ENCODE peak calls at places on chromosomes 2 and 18, in ten cellular contexts. One of them, this sample, is unnamed.

GRCh38 chr2:133541376-133541775 is 26.9 kb downstream of the NCKAP5 start:
- DNase-seq in GM23248: no peak
- DNase-seq in sigmoid colon: no peak
- DNase-seq in IMR-90: peak
- DNase-seq in stimulated activated CD4-positive, alpha-beta T cell treated with anti-CD3 and anti-CD28 coated beads, Interleukin-1b, Interleukin-23, amount 100 ng/mL, for 24 hours: no peak
- DNase-seq in mammary epithelial cell: no peak
- DNase-seq in NCI-H748 treated with DMSO at 0.1 percent for 48 hours: no peak
- DNase-seq in activated naive CD4-positive, alpha-beta T cell treated with Interleukin-2 at 50 U/mL for 16 hours: no peak
- DNase-seq in AG08396: no peak
- DNase-seq in substantia nigra: no peak
- DNase-seq in this sample: no peak

GRCh38 chr2:229686122-229686919 is 28.0 kb downstream of the DNER start:
- DNase-seq in GM23248: no peak
- DNase-seq in IMR-90: no peak
- DNase-seq in stimulated activated CD4-positive, alpha-beta T cell treated with anti-CD3 and anti-CD28 coated beads, Interleukin-1b, Interleukin-23, amount 100 ng/mL, for 24 hours: no peak
- DNase-seq in NCI-H748 treated with DMSO at 0.1 percent for 48 hours: peak
- DNase-seq in AG08396: no peak
- DNase-seq in activated naive CD4-positive, alpha-beta T cell treated with Interleukin-2 at 50 U/mL for 16 hours: no peak
- DNase-seq in substantia nigra: no peak
- DNase-seq in mammary epithelial cell: no peak
- DNase-seq in sigmoid colon: no peak
- DNase-seq in this sample: no peak

GRCh38 chr2:120916446-120916845 is 180.8 kb downstream of the GLI2 start:
- DNase-seq in mammary epithelial cell: no peak
- DNase-seq in AG08396: no peak
- DNase-seq in IMR-90: no peak
- DNase-seq in substantia nigra: no peak
- DNase-seq in stimulated activated CD4-positive, alpha-beta T cell treated with anti-CD3 and anti-CD28 coated beads, Interleukin-1b, Interleukin-23, amount 100 ng/mL, for 24 hours: no peak
- DNase-seq in activated naive CD4-positive, alpha-beta T cell treated with Interleukin-2 at 50 U/mL for 16 hours: no peak
- DNase-seq in NCI-H748 treated with DMSO at 0.1 percent for 48 hours: no peak
- DNase-seq in sigmoid colon: no peak
- DNase-seq in GM23248: no peak
- DNase-seq in this sample: no peak

GRCh38 chr2:190121971-190122370 is 59.4 kb upstream of the MSTN start:
- DNase-seq in mammary epithelial cell: no peak
- DNase-seq in NCI-H748 treated with DMSO at 0.1 percent for 48 hours: no peak
- DNase-seq in GM23248: peak
- DNase-seq in IMR-90: peak
- DNase-seq in AG08396: no peak
- DNase-seq in substantia nigra: no peak
- DNase-seq in stimulated activated CD4-positive, alpha-beta T cell treated with anti-CD3 and anti-CD28 coated beads, Interleukin-1b, Interleukin-23, amount 100 ng/mL, for 24 hours: no peak
- DNase-seq in sigmoid colon: no peak
- DNase-seq in activated naive CD4-positive, alpha-beta T cell treated with Interleukin-2 at 50 U/mL for 16 hours: no peak
- DNase-seq in this sample: no peak

GRCh38 chr18:76980663-76981387 is 151.8 kb downstream of the MBP start:
- DNase-seq in AG08396: no peak
- DNase-seq in activated naive CD4-positive, alpha-beta T cell treated with Interleukin-2 at 50 U/mL for 16 hours: no peak
- DNase-seq in substantia nigra: no peak
- DNase-seq in GM23248: no peak
- DNase-seq in stimulated activated CD4-positive, alpha-beta T cell treated with anti-CD3 and anti-CD28 coated beads, Interleukin-1b, Interleukin-23, amount 100 ng/mL, for 24 hours: no peak
- DNase-seq in mammary epithelial cell: no peak
- DNase-seq in IMR-90: no peak
- DNase-seq in sigmoid colon: no peak
- DNase-seq in NCI-H748 treated with DMSO at 0.1 percent for 48 hours: no peak
- DNase-seq in this sample: no peak

GRCh38 chr2:210762604-210763588 is 206.5 kb downstream of the CPS1 start:
- DNase-seq in sigmoid colon: no peak
- DNase-seq in substantia nigra: no peak
- DNase-seq in IMR-90: no peak
- DNase-seq in mammary epithelial cell: no peak
- DNase-seq in AG08396: no peak
- DNase-seq in NCI-H748 treated with DMSO at 0.1 percent for 48 hours: no peak
- DNase-seq in GM23248: no peak
- DNase-seq in activated naive CD4-positive, alpha-beta T cell treated with Interleukin-2 at 50 U/mL for 16 hours: no peak
- DNase-seq in stimulated activated CD4-positive, alpha-beta T cell treated with anti-CD3 and anti-CD28 coated beads, Interleukin-1b, Interleukin-23, amount 100 ng/mL, for 24 hours: no peak
- DNase-seq in this sample: no peak

GRCh38 chr2:6657872-6658271 is 207.8 kb downstream of the CMPK2 start:
- DNase-seq in sigmoid colon: no peak
- DNase-seq in substantia nigra: no peak
- DNase-seq in IMR-90: no peak
- DNase-seq in stimulated activated CD4-positive, alpha-beta T cell treated with anti-CD3 and anti-CD28 coated beads, Interleukin-1b, Interleukin-23, amount 100 ng/mL, for 24 hours: no peak
- DNase-seq in GM23248: peak
- DNase-seq in NCI-H748 treated with DMSO at 0.1 percent for 48 hours: no peak
- DNase-seq in mammary epithelial cell: no peak
- DNase-seq in activated naive CD4-positive, alpha-beta T cell treated with Interleukin-2 at 50 U/mL for 16 hours: no peak
- DNase-seq in AG08396: no peak
- DNase-seq in this sample: no peak

GRCh38 chr2:241150660-241151530 is 628 bp downstream of the PPP1R7 start:
- DNase-seq in sigmoid colon: no peak
- DNase-seq in IMR-90: peak
- DNase-seq in activated naive CD4-positive, alpha-beta T cell treated with Interleukin-2 at 50 U/mL for 16 hours: no peak
- DNase-seq in stimulated activated CD4-positive, alpha-beta T cell treated with anti-CD3 and anti-CD28 coated beads, Interleukin-1b, Interleukin-23, amount 100 ng/mL, for 24 hours: peak
- DNase-seq in substantia nigra: no peak
- DNase-seq in AG08396: no peak
- DNase-seq in NCI-H748 treated with DMSO at 0.1 percent for 48 hours: no peak
- DNase-seq in GM23248: peak
- DNase-seq in mammary epithelial cell: no peak
- DNase-seq in this sample: no peak

GRCh38 chr18:58005885-58006523 is 38.0 kb upstream of the NEDD4L start:
- DNase-seq in activated naive CD4-positive, alpha-beta T cell treated with Interleukin-2 at 50 U/mL for 16 hours: no peak
- DNase-seq in GM23248: peak
- DNase-seq in substantia nigra: no peak
- DNase-seq in IMR-90: peak
- DNase-seq in sigmoid colon: no peak
- DNase-seq in NCI-H748 treated with DMSO at 0.1 percent for 48 hours: no peak
- DNase-seq in AG08396: peak
- DNase-seq in mammary epithelial cell: peak
- DNase-seq in stimulated activated CD4-positive, alpha-beta T cell treated with anti-CD3 and anti-CD28 coated beads, Interleukin-1b, Interleukin-23, amount 100 ng/mL, for 24 hours: no peak
- DNase-seq in this sample: no peak

GRCh38 chr2:217203086-217203485 is 343.2 kb upstream of the TNP1 start:
- DNase-seq in NCI-H748 treated with DMSO at 0.1 percent for 48 hours: no peak
- DNase-seq in mammary epithelial cell: no peak
- DNase-seq in sigmoid colon: no peak
- DNase-seq in substantia nigra: no peak
- DNase-seq in activated naive CD4-positive, alpha-beta T cell treated with Interleukin-2 at 50 U/mL for 16 hours: no peak
- DNase-seq in AG08396: no peak
- DNase-seq in GM23248: no peak
- DNase-seq in stimulated activated CD4-positive, alpha-beta T cell treated with anti-CD3 and anti-CD28 coated beads, Interleukin-1b, Interleukin-23, amount 100 ng/mL, for 24 hours: no peak
- DNase-seq in IMR-90: no peak
- DNase-seq in this sample: no peak

GRCh38 chr2:215960825-215961224 is 52.5 kb downstream of the MREG start:
- DNase-seq in stimulated activated CD4-positive, alpha-beta T cell treated with anti-CD3 and anti-CD28 coated beads, Interleukin-1b, Interleukin-23, amount 100 ng/mL, for 24 hours: no peak
- DNase-seq in GM23248: no peak
- DNase-seq in AG08396: no peak
- DNase-seq in sigmoid colon: no peak
- DNase-seq in activated naive CD4-positive, alpha-beta T cell treated with Interleukin-2 at 50 U/mL for 16 hours: no peak
- DNase-seq in IMR-90: no peak
- DNase-seq in substantia nigra: no peak
- DNase-seq in NCI-H748 treated with DMSO at 0.1 percent for 48 hours: no peak
- DNase-seq in mammary epithelial cell: no peak
- DNase-seq in this sample: no peak

GRCh38 chr2:14996306-14997014 is 363.9 kb downstream of the LRATD1 start:
- DNase-seq in GM23248: no peak
- DNase-seq in activated naive CD4-positive, alpha-beta T cell treated with Interleukin-2 at 50 U/mL for 16 hours: no peak
- DNase-seq in IMR-90: no peak
- DNase-seq in substantia nigra: no peak
- DNase-seq in AG08396: no peak
- DNase-seq in NCI-H748 treated with DMSO at 0.1 percent for 48 hours: no peak
- DNase-seq in stimulated activated CD4-positive, alpha-beta T cell treated with anti-CD3 and anti-CD28 coated beads, Interleukin-1b, Interleukin-23, amount 100 ng/mL, for 24 hours: no peak
- DNase-seq in sigmoid colon: no peak
- DNase-seq in mammary epithelial cell: no peak
- DNase-seq in this sample: no peak

GRCh38 chr2:134402385-134402784 is 148.5 kb downstream of the MGAT5 start:
- DNase-seq in activated naive CD4-positive, alpha-beta T cell treated with Interleukin-2 at 50 U/mL for 16 hours: no peak
- DNase-seq in sigmoid colon: peak
- DNase-seq in substantia nigra: no peak
- DNase-seq in mammary epithelial cell: no peak
- DNase-seq in NCI-H748 treated with DMSO at 0.1 percent for 48 hours: no peak
- DNase-seq in stimulated activated CD4-positive, alpha-beta T cell treated with anti-CD3 and anti-CD28 coated beads, Interleukin-1b, Interleukin-23, amount 100 ng/mL, for 24 hours: no peak
- DNase-seq in IMR-90: peak
- DNase-seq in AG08396: no peak
- DNase-seq in GM23248: peak
- DNase-seq in this sample: no peak

GRCh38 chr18:10490401-10491289 is 35.2 kb upstream of the NAPG start:
- DNase-seq in activated naive CD4-positive, alpha-beta T cell treated with Interleukin-2 at 50 U/mL for 16 hours: peak
- DNase-seq in NCI-H748 treated with DMSO at 0.1 percent for 48 hours: no peak
- DNase-seq in mammary epithelial cell: no peak
- DNase-seq in substantia nigra: peak
- DNase-seq in sigmoid colon: no peak
- DNase-seq in stimulated activated CD4-positive, alpha-beta T cell treated with anti-CD3 and anti-CD28 coated beads, Interleukin-1b, Interleukin-23, amount 100 ng/mL, for 24 hours: peak
- DNase-seq in GM23248: no peak
- DNase-seq in AG08396: no peak
- DNase-seq in IMR-90: no peak
- DNase-seq in this sample: no peak

GRCh38 chr18:30639361-30639760 is 403.2 kb downstream of the DSC3 start:
- DNase-seq in stimulated activated CD4-positive, alpha-beta T cell treated with anti-CD3 and anti-CD28 coated beads, Interleukin-1b, Interleukin-23, amount 100 ng/mL, for 24 hours: no peak
- DNase-seq in GM23248: no peak
- DNase-seq in sigmoid colon: no peak
- DNase-seq in IMR-90: no peak
- DNase-seq in AG08396: no peak
- DNase-seq in activated naive CD4-positive, alpha-beta T cell treated with Interleukin-2 at 50 U/mL for 16 hours: no peak
- DNase-seq in substantia nigra: no peak
- DNase-seq in NCI-H748 treated with DMSO at 0.1 percent for 48 hours: no peak
- DNase-seq in mammary epithelial cell: no peak
- DNase-seq in this sample: no peak

GRCh38 chr2:233973786-233974185 is 56.6 kb downstream of the TRPM8 start:
- DNase-seq in NCI-H748 treated with DMSO at 0.1 percent for 48 hours: no peak
- DNase-seq in GM23248: no peak
- DNase-seq in IMR-90: no peak
- DNase-seq in activated naive CD4-positive, alpha-beta T cell treated with Interleukin-2 at 50 U/mL for 16 hours: no peak
- DNase-seq in mammary epithelial cell: no peak
- DNase-seq in substantia nigra: no peak
- DNase-seq in sigmoid colon: no peak
- DNase-seq in AG08396: no peak
- DNase-seq in stimulated activated CD4-positive, alpha-beta T cell treated with anti-CD3 and anti-CD28 coated beads, Interleukin-1b, Interleukin-23, amount 100 ng/mL, for 24 hours: no peak
- DNase-seq in this sample: no peak

GRCh38 chr2:31660165-31660564 is 79.4 kb upstream of the SRD5A2 start:
- DNase-seq in IMR-90: no peak
- DNase-seq in AG08396: no peak
- DNase-seq in sigmoid colon: no peak
- DNase-seq in stimulated activated CD4-positive, alpha-beta T cell treated with anti-CD3 and anti-CD28 coated beads, Interleukin-1b, Interleukin-23, amount 100 ng/mL, for 24 hours: no peak
- DNase-seq in GM23248: no peak
- DNase-seq in activated naive CD4-positive, alpha-beta T cell treated with Interleukin-2 at 50 U/mL for 16 hours: no peak
- DNase-seq in NCI-H748 treated with DMSO at 0.1 percent for 48 hours: no peak
- DNase-seq in mammary epithelial cell: peak
- DNase-seq in substantia nigra: no peak
- DNase-seq in this sample: no peak

GRCh38 chr2:129490666-129491065 is 488.8 kb upstream of the RAB6C start:
- DNase-seq in GM23248: no peak
- DNase-seq in IMR-90: no peak
- DNase-seq in substantia nigra: no peak
- DNase-seq in stimulated activated CD4-positive, alpha-beta T cell treated with anti-CD3 and anti-CD28 coated beads, Interleukin-1b, Interleukin-23, amount 100 ng/mL, for 24 hours: no peak
- DNase-seq in mammary epithelial cell: no peak
- DNase-seq in NCI-H748 treated with DMSO at 0.1 percent for 48 hours: no peak
- DNase-seq in sigmoid colon: no peak
- DNase-seq in AG08396: no peak
- DNase-seq in activated naive CD4-positive, alpha-beta T cell treated with Interleukin-2 at 50 U/mL for 16 hours: no peak
- DNase-seq in this sample: no peak

This sample was measured in upper lobe of right lung.